ENCODE peak calls at places on chromosome 14, in six cellular contexts. A is cardiac fibroblast, W is osteocyte, B is mammary epithelial cell, H is body of pancreas, Q is WTC11. E is an unnamed sample.
A peak's percentile ranks its signal among the peaks of the same experiment; 100 is the strongest.

GRCh38 chr14:71478542-71478941 is 453.7 kb upstream of the RGS6 start:
- DNase-seq in W (no peak), A (peak; percentile 44), Q (no peak), B (no peak), H (no peak), E (no peak)

GRCh38 chr14:95460647-95461478 is 55.6 kb downstream of the SYNE3 start:
- DNase-seq in B (no peak), H (no peak), A (peak; percentile 68), W (peak; percentile 89), Q (peak; percentile 22), E (no peak)

GRCh38 chr14:36198378-36198777 is 21.9 kb upstream of the PTCSC3 start:
- DNase-seq in Q (no peak), H (no peak), W (no peak), A (no peak), B (no peak), E (no peak)

GRCh38 chr14:24355009-24355408 is 13.0 kb upstream of the NFATC4 start:
- DNase-seq in Q (no peak), W (no peak), B (no peak), H (no peak), A (no peak), E (no peak)

GRCh38 chr14:61107148-61107641 is 126.2 kb downstream of the SLC38A6 start:
- DNase-seq in A (peak; percentile 80), H (peak; percentile 16), Q (no peak), W (no peak), B (no peak), E (no peak)

GRCh38 chr14:91866061-91866460 is 1.3 kb downstream of the TC2N start:
- DNase-seq in H (no peak), B (peak; percentile 53), A (peak; percentile 45), Q (no peak), W (no peak), E (no peak)

GRCh38 chr14:49505026-49505766 is 81.0 kb downstream of the RPS29 start:
- DNase-seq in Q (no peak), A (no peak), H (no peak), B (peak; percentile 85), W (no peak), E (no peak)

GRCh38 chr14:85607571-85608219 is 77.8 kb downstream of the FLRT2 start:
- DNase-seq in A (peak; percentile 74), Q (no peak), W (no peak), H (no peak), B (peak; percentile 92), E (no peak)

GRCh38 chr14:69013943-69014782 is 35.1 kb upstream of the ACTN1 start:
- DNase-seq in A (peak; percentile 61), H (peak; percentile 53), Q (peak; percentile 71), W (no peak), B (no peak), E (no peak)

GRCh38 chr14:69553221-69553620 is 21.4 kb downstream of the CCDC177 start:
- DNase-seq in A (peak; percentile 86), H (no peak), W (no peak), B (peak; percentile 58), Q (no peak), E (no peak)

GRCh38 chr14:23941230-23941629 is 12.3 kb upstream of the DHRS4 start:
- DNase-seq in Q (no peak), B (no peak), H (no peak), A (no peak), W (no peak), E (no peak)

GRCh38 chr14:99118946-99119345 is 153.1 kb downstream of the BCL11B start:
- DNase-seq in H (no peak), Q (no peak), A (no peak), W (peak; percentile 80), B (no peak), E (no peak)

GRCh38 chr14:63465347-63465746 is 77.8 kb downstream of the PPP2R5E start:
- DNase-seq in W (no peak), Q (no peak), H (no peak), A (no peak), B (no peak), E (no peak)

GRCh38 chr14:21882226-21882625 is 208.6 kb upstream of the OR4E1 start:
- DNase-seq in A (no peak), H (no peak), W (no peak), B (no peak), Q (no peak), E (no peak)

GRCh38 chr14:49633650-49634546 is 1.1 kb downstream of the DNAAF2 start:
- DNase-seq in W (peak; percentile 98), A (peak; percentile 97), H (peak; percentile 94), B (peak; percentile 92), Q (peak; percentile 96), E (peak; percentile 93)

GRCh38 chr14:100281286-100282082 is 24.8 kb downstream of the SLC25A29 start:
- DNase-seq in W (no peak), B (peak; percentile 47), H (no peak), A (no peak), Q (no peak), E (no peak)

GRCh38 chr14:100278702-100279101 is 27.5 kb downstream of the SLC25A29 start:
- DNase-seq in H (no peak), Q (no peak), W (no peak), B (peak; percentile 69), A (peak; percentile 78), E (peak; percentile 39)

GRCh38 chr14:100279563-100279962 is 26.7 kb downstream of the SLC25A29 start:
- DNase-seq in H (no peak), Q (no peak), A (no peak), W (no peak), B (no peak), E (no peak)

GRCh38 chr14:100282083-100282350 is 24.2 kb downstream of the SLC25A29 start:
- DNase-seq in B (no peak), Q (no peak), H (no peak), A (no peak), W (no peak), E (no peak)

GRCh38 chr14:100279133-100279532 is 27.1 kb downstream of the SLC25A29 start:
- DNase-seq in W (no peak), H (no peak), Q (no peak), A (no peak), B (no peak), E (no peak)
- TF ChIP-seq CTCF in W (peak; percentile 1), H (no peak), Q (no peak), A (no peak), B (no peak), E (no peak)

GRCh38 chr14:104593710-104594121 is 10.9 kb downstream of the TMEM179 start:
- DNase-seq in Q (no peak), B (no peak), H (no peak), W (no peak), A (no peak), E (no peak)

GRCh38 chr14:104592785-104593184 is 11.8 kb downstream of the TMEM179 start:
- DNase-seq in Q (no peak), A (no peak), W (no peak), B (no peak), H (no peak), E (no peak)

GRCh38 chr14:104594310-104595046 is 10.1 kb downstream of the TMEM179 start:
- DNase-seq in B (no peak), W (no peak), H (peak; percentile 0), Q (no peak), A (no peak), E (no peak)

GRCh38 chr14:104592292-104592672 is 12.3 kb downstream of the TMEM179 start:
- DNase-seq in H (no peak), W (no peak), A (no peak), B (no peak), Q (no peak), E (no peak)

GRCh38 chr14:104593241-104593701 is 11.3 kb downstream of the TMEM179 start:
- DNase-seq in A (no peak), Q (no peak), W (no peak), H (no peak), B (no peak), E (no peak)
- TF ChIP-seq CTCF in A (no peak), Q (no peak), W (no peak), H (no peak), B (no peak), E (no peak)

DNA sequence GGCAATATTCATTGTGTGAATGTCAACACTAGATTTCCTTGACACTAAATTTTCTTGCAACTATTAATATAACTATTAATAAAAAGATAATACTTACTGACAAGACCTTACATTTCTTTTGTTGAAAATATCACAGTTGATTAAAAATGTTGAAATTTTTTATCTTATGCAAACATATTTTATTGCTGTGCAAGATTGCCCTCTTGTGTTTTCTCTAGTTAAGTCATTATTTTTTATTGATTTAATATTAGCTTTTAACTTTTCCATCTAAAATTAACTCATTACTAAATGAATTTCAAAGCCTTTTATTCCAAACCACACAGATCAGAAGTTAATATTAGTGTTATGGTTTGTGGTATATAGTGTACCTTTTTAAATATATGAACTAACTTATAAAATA is 11.7 kb upstream of the NAA30 start:
- DNase-seq in W (no peak), H (no peak), Q (no peak), B (no peak), A (peak; percentile 26), E (no peak)
- TF ChIP-seq CTCF in W (peak; percentile 18), H (no peak), Q (no peak), B (peak; percentile 30), A (peak; percentile 10), E (no peak)

DNA sequence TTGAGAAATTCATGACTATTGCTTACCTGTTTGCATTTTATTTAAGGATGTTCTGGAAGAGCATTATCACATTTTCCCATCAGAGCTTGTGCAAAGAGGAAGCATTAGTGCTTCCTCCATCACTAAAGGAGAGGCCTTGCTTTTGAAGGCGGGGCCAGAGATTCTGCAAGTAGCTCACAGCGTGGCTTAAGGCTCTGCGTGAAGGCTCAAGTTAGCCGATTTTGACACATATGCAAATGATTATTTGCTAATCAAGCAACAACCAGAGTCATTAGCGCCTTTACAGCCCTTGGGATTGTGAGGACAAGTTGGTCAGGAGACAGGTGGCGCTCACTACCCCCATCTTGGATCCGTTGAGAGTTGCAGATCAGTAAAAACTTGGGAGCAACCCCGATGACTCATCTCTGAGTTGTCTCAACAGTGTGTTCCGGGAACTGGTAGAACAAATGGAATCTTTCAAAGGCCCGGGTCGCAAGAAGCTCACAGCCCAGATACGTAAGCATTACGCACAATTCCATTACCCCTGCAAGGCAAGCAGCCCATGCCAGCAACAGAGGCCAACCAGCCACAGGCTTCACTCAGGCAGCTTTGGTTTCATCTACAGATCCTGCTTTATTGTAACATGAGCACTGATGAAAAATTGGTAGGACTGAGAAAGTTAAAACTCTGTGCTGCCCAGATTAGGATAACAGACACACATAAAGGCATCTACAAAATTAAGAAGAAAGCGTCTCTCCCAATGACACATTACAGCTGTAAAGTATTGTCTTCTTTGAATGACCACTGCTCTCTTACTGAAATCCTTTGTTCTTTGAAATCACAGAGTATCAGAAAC is 34.9 kb upstream of the SPTSSA start:
- DNase-seq in Q (peak; percentile 45), W (peak; percentile 84), H (peak; percentile 43), A (peak; percentile 100), B (peak; percentile 98), E (no peak)
- TF ChIP-seq CTCF in Q (no peak), W (peak; percentile 31), H (no peak), A (peak; percentile 8), B (peak; percentile 46), E (no peak)

GRCh38 chr14:27528328-27528727 is 930.5 kb upstream of the NOVA1 start:
- DNase-seq in W (no peak), Q (no peak), B (no peak), A (peak; percentile 35), H (no peak), E (no peak)
- TF ChIP-seq CTCF in W (peak; percentile 69), Q (no peak), B (peak; percentile 26), A (peak; percentile 37), H (peak; percentile 23), E (no peak)

GRCh38 chr14:75518625-75519024 is 3.6 kb upstream of the BATF start:
- DNase-seq in W (no peak), H (no peak), A (no peak), B (no peak), Q (peak; percentile 74), E (no peak)
- TF ChIP-seq CTCF in W (no peak), H (peak; percentile 15), A (peak; percentile 55), B (peak; percentile 43), Q (peak; percentile 56), E (peak; percentile 57)

E was measured in GM10248.